ENCODE peak calls at places on chromosomes 5 and 9, in four cellular contexts. X is HepG2, O is A549, Y is H1. D is an unnamed sample. For H3K4me1, the result is how much of the 10 kb centered on the place peaks cover.

GRCh38 chr9:137457406-137458193 is 1.5 kb downstream of the NSMF start:
- DNase-seq in X (no peak), O (no peak), Y (no peak), D (no peak)

GRCh38 chr5:83645936-83646335 is 74.7 kb downstream of the HAPLN1 start:
- DNase-seq in X (no peak), O (no peak), Y (no peak), D (no peak)

GRCh38 chr9:94002316-94003140 is 47.4 kb upstream of the BARX1 start:
- DNase-seq in X (peak), O (peak), Y (peak), D (peak)

GRCh38 chr9:99411068-99411467 is 189.0 kb downstream of the SEC61B start:
- DNase-seq in X (no peak), O (no peak), Y (no peak), D (no peak)

GRCh38 chr5:57004800-57005199 is 52.9 kb upstream of the MIER3 start:
- DNase-seq in X (peak), O (peak), Y (no peak), D (no peak)

GRCh38 chr5:25570067-25570583 is 925.3 kb upstream of the CDH10 start:
- DNase-seq in X (no peak), O (no peak), Y (no peak), D (no peak)

GRCh38 chr5:41827792-41828191 is 42.4 kb downstream of the OXCT1 start:
- DNase-seq in X (no peak), O (no peak), Y (no peak), D (no peak)

GRCh38 chr5:124040799-124041198 is 528.8 kb downstream of the CSNK1G3 start:
- DNase-seq in X (no peak), O (no peak), Y (no peak), D (peak)

GRCh38 chr5:109898547-109899544 is 209.1 kb downstream of the MAN2A1 start:
- DNase-seq in X (no peak), O (no peak), Y (no peak), D (no peak)

GRCh38 chr9:112764344-112764743 is 13.8 kb downstream of the SNX30 start:
- DNase-seq in X (peak), O (no peak), Y (no peak), D (no peak)

DNA sequence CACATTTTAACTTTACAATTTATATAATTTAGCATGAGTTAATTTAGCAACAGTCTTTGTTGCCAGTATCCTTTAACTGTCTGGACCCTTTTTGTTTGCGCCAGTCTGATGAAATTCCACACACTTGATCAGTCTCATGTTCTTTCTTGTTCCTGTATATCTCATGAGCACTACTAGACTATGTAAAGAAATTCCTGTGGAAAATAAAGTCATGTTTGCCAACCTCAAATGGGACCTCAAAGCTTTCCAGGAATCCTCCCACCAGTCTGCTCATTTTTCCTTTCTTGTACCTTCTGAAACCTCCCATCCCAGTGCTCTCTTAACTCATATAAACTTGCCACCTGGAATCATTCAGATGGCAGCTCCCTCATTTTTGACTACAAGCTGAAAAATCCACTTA is 8.0 kb downstream of the DMXL1 start:
- DNase-seq in X (no peak), O (no peak), Y (no peak), D (no peak)
- H3K4me1 ChIP-seq in X (under half), O (under half), Y (under half), D (under half)

GRCh38 chr5:51386916-51387853 is 3.9 kb downstream of the ISL1 start:
- DNase-seq in X (no peak), O (no peak), Y (peak), D (peak)
- TF ChIP-seq JUN in X (no peak), O (no peak), Y (no peak), D (no peak)

DNA sequence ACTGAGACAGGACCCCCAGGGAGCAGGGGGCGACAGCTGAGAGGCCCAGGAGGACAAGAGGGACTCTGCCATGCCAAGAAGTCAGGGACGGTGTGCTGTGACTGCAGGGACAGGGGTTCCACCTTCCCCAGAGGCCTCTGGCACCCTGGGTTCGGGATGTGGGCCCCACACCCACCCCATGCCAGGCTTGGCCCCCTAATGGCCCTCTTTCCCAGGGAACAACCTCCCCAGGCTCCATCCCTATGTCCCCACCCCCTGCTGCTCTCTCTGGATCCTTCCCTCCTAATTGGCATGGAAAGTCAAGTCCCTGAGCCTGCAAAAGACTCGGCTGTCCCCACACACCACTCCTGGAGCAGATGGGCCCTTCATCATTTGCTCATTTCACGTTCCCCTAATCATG is 109.3 kb downstream of the VAV2 start:
- DNase-seq in X (no peak), O (no peak), Y (no peak), D (no peak)
- H3K4me1 ChIP-seq in X (half or more), O (under half), Y (under half), D (under half)

GRCh38 chr5:179238628-179238970 is 106.7 kb downstream of the ADAMTS2 start:
- DNase-seq in X (no peak), O (no peak), Y (no peak), D (no peak)

GRCh38 chr5:179237770-179238627 is 107.3 kb downstream of the ADAMTS2 start:
- DNase-seq in X (no peak), O (no peak), Y (no peak), D (no peak)

GRCh38 chr5:179241175-179241574 is 104.1 kb downstream of the ADAMTS2 start:
- DNase-seq in X (no peak), O (no peak), Y (no peak), D (no peak)

GRCh38 chr5:179240561-179240960 is 104.7 kb downstream of the ADAMTS2 start:
- DNase-seq in X (no peak), O (no peak), Y (no peak), D (no peak)

DNA sequence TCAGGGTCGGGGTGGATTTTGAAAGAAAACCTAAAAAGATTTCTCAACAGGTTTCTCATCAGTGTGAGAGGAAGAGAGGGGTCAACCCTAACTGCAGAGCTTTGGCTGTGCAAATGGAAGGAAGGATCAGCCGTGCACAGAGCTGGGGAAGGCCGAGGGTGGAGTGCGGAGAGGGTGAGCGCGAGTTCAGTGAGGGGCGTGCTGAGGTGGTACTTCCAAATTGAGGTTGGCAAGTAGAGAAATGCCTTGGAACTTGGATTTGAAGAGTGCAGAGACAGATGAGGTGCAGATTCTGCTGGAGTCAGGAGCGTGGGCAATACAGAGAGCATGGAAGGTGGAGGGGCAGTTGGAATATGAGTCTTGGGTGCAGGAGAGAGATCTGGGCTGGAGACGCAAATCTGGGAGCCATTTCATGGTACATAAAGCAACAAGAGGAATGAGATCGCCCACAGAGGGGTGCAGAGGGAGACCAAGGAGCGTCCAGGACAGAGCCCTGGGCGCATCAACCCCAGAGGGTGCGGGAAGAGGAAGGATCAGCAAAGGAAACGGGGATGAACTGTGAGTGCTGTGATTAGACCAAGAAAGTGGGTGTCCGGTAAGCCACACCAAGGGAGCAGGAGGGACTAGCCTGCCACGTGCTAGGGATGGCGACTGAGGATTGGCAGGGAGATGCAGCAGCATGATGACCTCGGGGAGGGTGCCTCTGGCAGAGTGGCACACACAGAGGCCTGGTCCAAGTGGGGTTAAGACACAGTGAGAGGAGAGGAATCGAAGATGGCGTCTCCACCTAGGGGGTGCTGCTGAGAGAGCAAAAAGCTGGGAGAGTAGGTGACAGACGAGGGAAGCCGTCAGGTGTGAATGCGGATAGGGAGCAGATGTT is 105.8 kb downstream of the ADAMTS2 start:
- DNase-seq in X (no peak), O (no peak), Y (no peak), D (no peak)
- TF ChIP-seq JUN in X (no peak), O (no peak), Y (no peak), D (no peak)

GRCh38 chr5:141597394-141597793 is 21.4 kb downstream of the DIAPH1 start:
- DNase-seq in X (no peak), O (no peak), Y (no peak), D (peak)
- H3K4me1 ChIP-seq in X (under half), O (under half), Y (under half), D (under half)

GRCh38 chr9:7206221-7206758 is 448.5 kb downstream of the KDM4C start:
- DNase-seq in X (no peak), O (no peak), Y (no peak), D (no peak)
- TF ChIP-seq JUN in X (no peak), O (no peak), Y (no peak), D (no peak)

GRCh38 chr5:68377733-68378132 is 162.2 kb downstream of the PIK3R1 start:
- DNase-seq in X (no peak), O (no peak), Y (no peak), D (no peak)
- H3K4me1 ChIP-seq in X (under half), O (under half), Y (under half), D (under half)

GRCh38 chr5:154970759-154971158 is 29.9 kb downstream of the MRPL22 start:
- DNase-seq in X (peak), O (no peak), Y (no peak), D (peak)

GRCh38 chr5:154977409-154977808 is 36.1 kb upstream of the KIF4B start:
- DNase-seq in X (peak), O (peak), Y (no peak), D (no peak)

GRCh38 chr5:154968953-154969352 is 28.1 kb downstream of the MRPL22 start:
- DNase-seq in X (no peak), O (no peak), Y (no peak), D (no peak)

GRCh38 chr5:154971501-154971900 is 30.6 kb downstream of the MRPL22 start:
- DNase-seq in X (no peak), O (no peak), Y (no peak), D (no peak)

GRCh38 chr5:154972476-154973080 is 31.7 kb downstream of the MRPL22 start:
- DNase-seq in X (peak), O (peak), Y (peak), D (peak)
- TF ChIP-seq JUN in X (no peak), O (no peak), Y (no peak), D (no peak)

GRCh38 chr9:136110082-136111061 is 8.3 kb downstream of the TMEM250 start:
- DNase-seq in X (no peak), O (no peak), Y (no peak), D (no peak)

GRCh38 chr9:136114606-136115005 is 4.1 kb downstream of the TMEM250 start:
- DNase-seq in X (no peak), O (no peak), Y (no peak), D (no peak)

GRCh38 chr9:136111190-136111589 is 7.5 kb downstream of the TMEM250 start:
- DNase-seq in X (no peak), O (no peak), Y (no peak), D (no peak)

GRCh38 chr9:136111910-136112309 is 6.8 kb downstream of the TMEM250 start:
- DNase-seq in X (no peak), O (no peak), Y (no peak), D (no peak)

GRCh38 chr9:136112541-136112940 is 6.1 kb downstream of the TMEM250 start:
- DNase-seq in X (no peak), O (no peak), Y (no peak), D (no peak)
- H3K4me1 ChIP-seq in X (under half), O (under half), Y (under half), D (under half)

GRCh38 chr5:113058706-113059226 is 82.2 kb downstream of the DCP2 start:
- DNase-seq in X (no peak), O (no peak), Y (no peak), D (no peak)

GRCh38 chr5:113058269-113058668 is 81.7 kb downstream of the DCP2 start:
- DNase-seq in X (no peak), O (no peak), Y (no peak), D (no peak)

GRCh38 chr5:113057437-113058052 is 80.9 kb downstream of the DCP2 start:
- DNase-seq in X (no peak), O (no peak), Y (no peak), D (no peak)

GRCh38 chr5:113060410-113061025 is 83.9 kb downstream of the DCP2 start:
- DNase-seq in X (no peak), O (no peak), Y (no peak), D (no peak)

GRCh38 chr5:113059232-113059805 is 82.7 kb downstream of the DCP2 start:
- DNase-seq in X (no peak), O (no peak), Y (no peak), D (peak)
- TF ChIP-seq JUN in X (no peak), O (no peak), Y (no peak), D (peak)

D was measured in endothelial cell of umbilical vein.